ENCODE peak calls at places on chromosomes 5 and 9, in five cellular contexts. One of them, this sample, is unnamed.

GRCh38 chr9:27471789-27472585 is 52.1 kb upstream of the IFNK start:
- DNase-seq in GM12865: no peak
- DNase-seq in NCI-H345: no peak
- DNase-seq in HCT116: no peak
- DNase-seq in islet precursor cell: no peak
- DNase-seq in this sample: no peak

GRCh38 chr9:93218161-93218560 is 34.2 kb downstream of the WNK2 start:
- DNase-seq in GM12865: no peak
- DNase-seq in NCI-H345: no peak
- DNase-seq in HCT116: no peak
- DNase-seq in islet precursor cell: no peak
- DNase-seq in this sample: no peak

GRCh38 chr5:34673463-34674125 is 17.5 kb downstream of the RAI14 start:
- DNase-seq in GM12865: no peak
- DNase-seq in NCI-H345: no peak
- DNase-seq in HCT116: no peak
- DNase-seq in islet precursor cell: no peak
- DNase-seq in this sample: no peak

GRCh38 chr9:122383992-122384461 is 13.2 kb downstream of the PTGS1 start:
- DNase-seq in GM12865: no peak
- DNase-seq in NCI-H345: no peak
- DNase-seq in HCT116: no peak
- DNase-seq in islet precursor cell: peak
- DNase-seq in this sample: no peak

GRCh38 chr9:108271646-108272349 is 584.0 kb downstream of the ACTL7B start:
- DNase-seq in GM12865: peak
- DNase-seq in NCI-H345: peak
- DNase-seq in HCT116: no peak
- DNase-seq in islet precursor cell: peak
- DNase-seq in this sample: peak

GRCh38 chr5:81207009-81207408 is 26.1 kb upstream of the CKMT2 start:
- DNase-seq in GM12865: peak
- DNase-seq in NCI-H345: no peak
- DNase-seq in HCT116: no peak
- DNase-seq in islet precursor cell: no peak
- DNase-seq in this sample: no peak

GRCh38 chr9:127898433-127899199 is 787 bp downstream of the ST6GALNAC6 start:
- DNase-seq in GM12865: no peak
- DNase-seq in NCI-H345: no peak
- DNase-seq in HCT116: no peak
- DNase-seq in islet precursor cell: peak
- DNase-seq in this sample: no peak

GRCh38 chr9:631596-631995 is 209.9 kb upstream of the DMRT1 start:
- DNase-seq in GM12865: no peak
- DNase-seq in NCI-H345: no peak
- DNase-seq in HCT116: no peak
- DNase-seq in islet precursor cell: no peak
- DNase-seq in this sample: no peak

GRCh38 chr5:143796753-143797152 is 15.2 kb upstream of the HMHB1 start:
- DNase-seq in GM12865: no peak
- DNase-seq in NCI-H345: no peak
- DNase-seq in HCT116: no peak
- DNase-seq in islet precursor cell: no peak
- DNase-seq in this sample: no peak